ENCODE peak calls at places on chromosomes 1 and 21, in eight cellular contexts. W, S, E, Z, B, V, I and K are unnamed samples.

GRCh38 chr1:247111636-247112478 is 7.7 kb upstream of the ZNF669 start:
- DNase-seq in W (peak), S (peak), E (peak), Z (peak), B (peak), V (peak), I (no peak), K (peak)

GRCh38 chr1:1385931-1386330 is 10.9 kb upstream of the AURKAIP1 start:
- DNase-seq in W (no peak), S (no peak), E (no peak), Z (no peak), B (no peak), V (no peak), I (no peak), K (no peak)

GRCh38 chr1:160081261-160081936 is at the start of gene KCNJ9:
- DNase-seq in W (no peak), S (peak), E (peak), Z (peak), B (peak), V (no peak), I (no peak), K (no peak)

GRCh38 chr1:204574856-204575145 is 58.6 kb downstream of the MDM4 start:
- DNase-seq in W (peak), S (peak), E (no peak), Z (peak), B (no peak), V (no peak), I (no peak), K (no peak)

GRCh38 chr1:25669781-25670567 is 53.4 kb downstream of the MAN1C1 start:
- DNase-seq in W (no peak), S (no peak), E (no peak), Z (no peak), B (no peak), V (no peak), I (no peak), K (no peak)

GRCh38 chr1:22711591-22712501 is 1.2 kb downstream of the EPHB2 start:
- DNase-seq in W (no peak), S (peak), E (peak), Z (peak), B (peak), V (peak), I (no peak), K (peak)

GRCh38 chr21:33133912-33134311 is 64.0 kb downstream of the OLIG1 start:
- DNase-seq in W (no peak), S (no peak), E (peak), Z (no peak), B (no peak), V (no peak), I (no peak), K (no peak)

GRCh38 chr21:36422279-36423098 is 37.3 kb downstream of the CHAF1B start:
- DNase-seq in W (peak), S (peak), E (peak), Z (peak), B (peak), V (peak), I (no peak), K (peak)

GRCh38 chr1:93129507-93130099 is 50.5 kb downstream of the MTF2 start:
- DNase-seq in W (no peak), S (no peak), E (no peak), Z (no peak), B (no peak), V (no peak), I (no peak), K (no peak)

GRCh38 chr1:154607084-154607747 is 770 bp downstream of the ADAR start:
- DNase-seq in W (no peak), S (peak), E (no peak), Z (peak), B (peak), V (peak), I (no peak), K (peak)

GRCh38 chr1:213512316-213512715 is 461.3 kb downstream of the RPS6KC1 start:
- DNase-seq in W (no peak), S (no peak), E (peak), Z (no peak), B (no peak), V (no peak), I (no peak), K (no peak)

GRCh38 chr1:50350868-50351267 is 72.4 kb downstream of the DMRTA2 start:
- DNase-seq in W (no peak), S (no peak), E (no peak), Z (no peak), B (no peak), V (no peak), I (no peak), K (no peak)

GRCh38 chr1:51234721-51235425 is 1.2 kb upstream of the RNF11 start:
- DNase-seq in W (peak), S (no peak), E (peak), Z (peak), B (peak), V (peak), I (no peak), K (no peak)

GRCh38 chr1:29050141-29050540 is 73.6 kb downstream of the TMEM200B start:
- DNase-seq in W (no peak), S (no peak), E (no peak), Z (no peak), B (no peak), V (no peak), I (no peak), K (no peak)

GRCh38 chr1:159867322-159868064 is 5.0 kb upstream of the VSIG8 start:
- DNase-seq in W (no peak), S (peak), E (peak), Z (peak), B (peak), V (no peak), I (no peak), K (peak)

GRCh38 chr1:233394860-233395717 is 67.6 kb downstream of the MAP3K21 start:
- DNase-seq in W (no peak), S (peak), E (peak), Z (peak), B (peak), V (peak), I (peak), K (peak)

GRCh38 chr1:228721407-228721806 is 13.9 kb upstream of the RHOU start:
- DNase-seq in W (no peak), S (no peak), E (no peak), Z (no peak), B (no peak), V (no peak), I (no peak), K (no peak)

GRCh38 chr1:67624680-67625079 is 60.3 kb upstream of the GADD45A start:
- DNase-seq in W (no peak), S (no peak), E (no peak), Z (no peak), B (no peak), V (no peak), I (no peak), K (no peak)

GRCh38 chr1:213391445-213391844 is 340.4 kb downstream of the RPS6KC1 start:
- DNase-seq in W (no peak), S (no peak), E (no peak), Z (no peak), B (no peak), V (no peak), I (no peak), K (no peak)

GRCh38 chr1:235486321-235486720 is 17.9 kb downstream of the B3GALNT2 start:
- DNase-seq in W (no peak), S (no peak), E (no peak), Z (no peak), B (peak), V (peak), I (no peak), K (peak)

GRCh38 chr1:40404670-40405462 is 31.3 kb downstream of the SMAP2 start:
- DNase-seq in W (no peak), S (peak), E (no peak), Z (peak), B (peak), V (peak), I (peak), K (peak)

DNA sequence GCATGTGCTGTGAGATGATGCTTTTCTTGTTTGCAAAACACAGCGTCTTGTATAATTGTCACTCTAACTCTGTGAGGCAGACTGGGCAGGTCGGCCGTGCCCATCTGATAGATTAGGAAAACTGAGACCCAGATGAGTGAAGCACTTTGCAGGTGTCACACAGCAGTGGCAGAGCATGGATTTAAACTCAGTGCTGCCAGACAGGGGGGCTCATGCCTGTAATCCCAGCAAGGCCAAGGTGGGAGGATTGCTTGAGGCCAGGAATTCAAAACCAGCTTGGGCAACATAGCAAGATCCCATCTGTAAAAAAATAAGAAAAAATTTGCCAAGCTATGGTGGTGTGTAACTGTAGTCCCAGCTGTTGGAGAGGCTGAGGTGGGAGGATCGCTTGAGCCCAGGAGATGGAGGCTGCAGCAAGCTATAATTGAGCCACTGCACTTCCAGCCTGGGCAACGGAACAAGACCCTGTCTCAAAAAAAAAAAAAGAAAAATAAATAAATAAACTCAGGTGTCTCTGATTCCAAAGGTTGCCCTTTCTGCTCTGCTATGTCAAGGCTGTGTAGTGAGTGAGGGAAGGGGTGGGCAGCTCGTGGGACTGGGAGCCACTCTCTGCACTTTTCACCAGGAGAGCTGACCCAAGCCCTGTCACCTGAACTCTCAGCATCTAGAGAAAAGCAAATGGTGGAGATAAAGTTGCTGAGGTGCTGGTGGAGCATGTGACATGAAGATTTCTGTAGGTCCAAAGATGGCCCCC is 32.9 kb upstream of the NPPB start:
- DNase-seq in W (peak), S (no peak), E (no peak), Z (no peak), B (no peak), V (no peak), I (no peak), K (no peak)
- H3K4me3 ChIP-seq in W (no peak), S (no peak), E (no peak), Z (no peak), B (no peak), V (no peak), I (no peak), K (no peak)

DNA sequence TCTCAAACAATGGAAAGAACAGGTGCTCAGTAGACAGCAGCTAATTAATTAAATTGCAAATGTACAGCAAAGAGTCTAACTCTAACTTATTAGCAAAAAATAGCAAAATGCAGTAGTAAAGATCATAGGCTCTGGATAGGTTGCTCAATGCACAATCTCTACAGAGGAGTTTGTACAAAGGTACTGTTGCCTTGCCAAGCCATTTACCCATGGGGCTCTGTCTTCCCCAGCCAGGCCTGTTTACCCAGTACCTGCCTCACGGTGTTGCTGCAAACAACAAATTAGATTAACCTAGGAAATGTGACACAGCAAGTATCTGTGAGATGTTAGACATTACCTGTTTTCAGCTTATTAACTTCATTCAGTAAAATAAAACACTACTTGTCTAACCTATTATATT is 222.0 kb downstream of the DENND1B start:
- DNase-seq in W (no peak), S (no peak), E (no peak), Z (no peak), B (no peak), V (no peak), I (no peak), K (no peak)
- H3K4me3 ChIP-seq in W (no peak), S (no peak), E (no peak), Z (no peak), B (no peak), V (no peak), I (no peak), K (no peak)

DNA sequence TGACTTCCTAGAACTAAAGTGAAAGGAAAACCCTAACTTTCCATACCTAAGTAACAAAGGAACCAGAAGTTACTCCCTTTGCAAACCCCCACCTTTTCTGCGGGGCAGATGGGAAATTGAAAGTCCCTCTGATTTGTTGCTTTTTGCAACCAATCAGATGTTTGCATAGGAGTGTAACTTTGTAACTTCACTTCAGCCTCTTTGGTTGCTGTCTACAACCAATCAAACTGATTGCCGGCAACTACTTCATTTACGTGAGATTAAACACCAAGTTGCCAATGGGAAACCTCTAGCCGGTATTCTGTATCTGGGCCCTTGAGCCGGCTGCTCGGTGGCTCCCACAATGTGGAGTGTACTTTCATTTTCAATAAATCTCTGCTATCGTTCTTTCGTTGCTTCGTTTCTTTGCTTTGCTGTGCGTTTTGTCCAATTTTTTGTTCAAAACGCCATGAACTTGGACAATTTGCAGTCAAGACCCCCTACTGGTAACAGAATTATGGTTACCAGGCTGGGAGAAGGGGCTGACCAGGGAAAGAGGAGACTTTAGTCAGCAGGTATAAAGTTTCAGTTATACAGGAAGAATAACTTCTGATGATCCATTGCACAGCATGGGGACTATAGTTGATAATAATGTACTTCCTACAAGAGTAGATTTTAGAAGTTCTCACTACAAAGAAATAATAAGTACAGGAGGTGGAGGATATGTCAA is 69.2 kb upstream of the RGS2 start:
- DNase-seq in W (no peak), S (no peak), E (no peak), Z (no peak), B (no peak), V (no peak), I (peak), K (no peak)
- H3K4me3 ChIP-seq in W (peak), S (no peak), E (no peak), Z (no peak), B (no peak), V (no peak), I (peak), K (no peak)

GRCh38 chr1:30253807-30254440 is 469.5 kb downstream of the MATN1 start:
- DNase-seq in W (no peak), S (no peak), E (peak), Z (no peak), B (no peak), V (no peak), I (no peak), K (no peak)

GRCh38 chr1:30249446-30250337 is 473.7 kb downstream of the MATN1 start:
- DNase-seq in W (no peak), S (no peak), E (no peak), Z (no peak), B (no peak), V (no peak), I (no peak), K (no peak)

GRCh38 chr1:30250338-30251022 is 472.9 kb downstream of the MATN1 start:
- DNase-seq in W (no peak), S (no peak), E (no peak), Z (no peak), B (no peak), V (no peak), I (no peak), K (no peak)

GRCh38 chr1:30253361-30253760 is 470.0 kb downstream of the MATN1 start:
- DNase-seq in W (no peak), S (no peak), E (no peak), Z (no peak), B (no peak), V (no peak), I (no peak), K (no peak)

DNA sequence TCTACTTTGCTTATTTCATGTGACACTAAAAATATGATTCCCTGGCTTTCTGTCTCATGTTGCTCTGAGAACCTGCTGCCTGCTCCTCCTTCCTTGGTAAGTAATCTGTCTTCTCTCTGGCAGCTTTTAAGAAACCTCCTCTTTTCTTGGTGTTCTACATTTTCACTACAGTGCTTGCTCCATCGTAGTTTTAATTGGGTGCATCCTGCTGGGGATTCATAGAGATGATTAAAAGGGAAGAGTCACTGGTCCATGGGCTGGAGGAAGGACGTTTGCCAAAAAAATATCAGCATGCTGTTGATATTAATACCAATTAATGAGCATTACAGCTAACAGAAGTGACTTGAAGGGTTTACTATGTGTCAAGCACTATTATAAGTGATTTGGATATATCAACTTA is 471.9 kb downstream of the MATN1 start:
- DNase-seq in W (no peak), S (no peak), E (no peak), Z (no peak), B (no peak), V (no peak), I (no peak), K (no peak)
- H3K4me3 ChIP-seq in W (no peak), S (no peak), E (no peak), Z (no peak), B (no peak), V (no peak), I (no peak), K (no peak)

DNA sequence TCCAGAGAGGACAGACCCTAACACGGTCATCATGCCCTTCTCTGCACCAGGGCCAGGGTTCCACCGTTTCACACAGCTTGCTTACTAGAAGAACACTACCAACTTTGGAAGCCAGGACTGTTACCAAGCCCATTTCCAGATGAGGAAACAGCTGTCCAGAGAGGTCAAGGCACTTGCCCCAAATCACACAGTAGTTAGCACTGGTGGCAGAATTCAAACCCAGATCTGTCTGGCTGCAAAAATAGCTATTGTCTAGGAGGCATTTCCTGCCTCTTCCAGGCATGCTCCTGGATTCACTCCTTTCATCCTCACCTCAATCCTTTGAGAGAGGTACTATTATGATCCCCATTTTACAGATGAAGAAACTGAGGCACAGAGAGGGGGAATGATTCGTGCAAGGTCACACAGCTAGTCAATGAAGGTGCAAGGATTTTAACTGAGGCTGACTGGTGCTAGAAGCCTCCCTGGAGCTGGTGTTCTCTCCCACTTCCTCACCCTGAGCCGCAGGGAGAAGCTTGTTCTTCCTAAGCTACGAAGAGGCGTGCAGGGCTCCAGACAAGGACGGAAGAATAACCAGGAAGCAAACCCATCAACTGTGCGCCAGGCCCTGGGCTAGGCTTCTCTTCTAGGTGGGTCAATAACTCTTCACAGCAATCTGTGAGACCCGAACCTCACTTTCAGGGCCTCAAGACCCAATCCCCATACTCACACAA is 558 bp upstream of the LAPTM5 start:
- DNase-seq in W (no peak), S (no peak), E (no peak), Z (no peak), B (no peak), V (no peak), I (no peak), K (no peak)
- H3K4me3 ChIP-seq in W (peak), S (no peak), E (no peak), Z (no peak), B (no peak), V (no peak), I (no peak), K (no peak)

GRCh38 chr1:36092798-36093185 is 4.1 kb downstream of the ADPRS start:
- DNase-seq in W (no peak), S (no peak), E (no peak), Z (no peak), B (no peak), V (no peak), I (no peak), K (no peak)
- H3K4me3 ChIP-seq in W (no peak), S (no peak), E (no peak), Z (no peak), B (no peak), V (no peak), I (no peak), K (no peak)

DNA sequence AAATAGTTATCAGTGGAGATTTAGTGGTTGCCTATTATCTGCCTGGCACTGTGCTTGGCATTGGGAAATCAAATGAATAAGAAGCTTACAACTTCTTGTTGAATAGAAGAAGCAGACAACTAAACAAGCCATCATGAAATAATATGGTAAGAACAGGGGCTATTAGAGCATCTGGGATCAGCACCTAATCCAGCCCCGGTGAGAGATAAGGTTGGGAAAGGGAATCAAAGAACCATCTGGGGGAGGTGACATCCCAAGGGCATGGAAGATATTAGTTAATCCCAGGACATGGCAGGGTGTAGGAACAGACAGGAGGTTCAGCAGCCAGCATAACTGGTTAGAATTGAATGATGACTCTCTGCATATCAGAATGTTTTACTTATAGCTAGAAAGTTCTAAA is 36.3 kb upstream of the SUCO start:
- DNase-seq in W (no peak), S (no peak), E (no peak), Z (no peak), B (peak), V (no peak), I (no peak), K (no peak)
- H3K4me3 ChIP-seq in W (no peak), S (no peak), E (peak), Z (no peak), B (no peak), V (no peak), I (no peak), K (no peak)

GRCh38 chr1:6519935-6520621 is 28.6 kb upstream of the PLEKHG5 start:
- DNase-seq in W (no peak), S (peak), E (peak), Z (peak), B (peak), V (peak), I (no peak), K (peak)
- H3K4me3 ChIP-seq in W (no peak), S (no peak), E (no peak), Z (no peak), B (no peak), V (no peak), I (no peak), K (no peak)